ENCODE peak calls at places on chromosomes 16 and 17, in six cellular contexts. R is body of pancreas; I is heart right ventricle; J is CD8-positive, alpha-beta memory T cell; Q is GM23338; Y is aorta. A is an unnamed sample. For H3K4me1, the result is how much of the 10 kb centered on the place peaks cover.

GRCh38 chr17:67125417-67125816 is 81.1 kb downstream of the CACNG1 start:
- DNase-seq in J (no peak), Q (no peak), I (no peak), R (no peak), Y (no peak), A (no peak)

GRCh38 chr17:64635647-64636305 is 26.3 kb downstream of the SMURF2 start:
- DNase-seq in Y (no peak), Q (no peak), I (no peak), R (no peak), J (no peak), A (no peak)

GRCh38 chr17:77829871-77830799 is 128.4 kb upstream of the TNRC6C start:
- DNase-seq in R (peak), Q (no peak), Y (peak), J (no peak), I (peak), A (no peak)

GRCh38 chr17:44584498-44584897 is 27.2 kb downstream of the FZD2 start:
- DNase-seq in J (no peak), Q (no peak), I (no peak), R (no peak), Y (peak), A (no peak)

GRCh38 chr17:5785867-5786509 is 201.7 kb upstream of the NLRP1 start:
- DNase-seq in Q (no peak), Y (no peak), I (no peak), J (no peak), R (no peak), A (peak)

GRCh38 chr16:85556456-85557082 is 56.6 kb upstream of the GSE1 start:
- DNase-seq in Q (peak), I (peak), Y (no peak), R (peak), J (peak), A (peak)

GRCh38 chr16:70768205-70768580 is 32.8 kb downstream of the VAC14 start:
- DNase-seq in J (no peak), R (no peak), I (no peak), Y (no peak), Q (no peak), A (no peak)

GRCh38 chr17:72640415-72641165 is 451.9 kb downstream of the SLC39A11 start:
- DNase-seq in Q (peak), R (peak), J (no peak), I (no peak), Y (no peak), A (no peak)

GRCh38 chr17:14152726-14153125 is 83.4 kb downstream of the COX10 start:
- DNase-seq in R (no peak), I (peak), Y (no peak), J (no peak), Q (no peak), A (no peak)

GRCh38 chr17:27805520-27806146 is 5.3 kb upstream of the NOS2 start:
- DNase-seq in R (peak), J (peak), Y (peak), I (peak), Q (peak), A (peak)

GRCh38 chr17:7056386-7056785 is 12.5 kb upstream of the SLC16A11 start:
- DNase-seq in Y (no peak), Q (no peak), I (no peak), J (no peak), R (no peak), A (no peak)

GRCh38 chr17:6668727-6669425 is 17.3 kb downstream of the C17orf100 start:
- DNase-seq in Q (no peak), Y (no peak), I (no peak), R (no peak), J (no peak), A (no peak)

GRCh38 chr16:969508-970378 is 1.0 kb downstream of the LMF1 start:
- DNase-seq in Y (peak), J (no peak), I (peak), Q (peak), R (peak), A (no peak)

GRCh38 chr16:66318505-66318904 is 48.0 kb upstream of the CDH5 start:
- DNase-seq in J (no peak), Y (no peak), I (no peak), Q (no peak), R (no peak), A (no peak)

DNA sequence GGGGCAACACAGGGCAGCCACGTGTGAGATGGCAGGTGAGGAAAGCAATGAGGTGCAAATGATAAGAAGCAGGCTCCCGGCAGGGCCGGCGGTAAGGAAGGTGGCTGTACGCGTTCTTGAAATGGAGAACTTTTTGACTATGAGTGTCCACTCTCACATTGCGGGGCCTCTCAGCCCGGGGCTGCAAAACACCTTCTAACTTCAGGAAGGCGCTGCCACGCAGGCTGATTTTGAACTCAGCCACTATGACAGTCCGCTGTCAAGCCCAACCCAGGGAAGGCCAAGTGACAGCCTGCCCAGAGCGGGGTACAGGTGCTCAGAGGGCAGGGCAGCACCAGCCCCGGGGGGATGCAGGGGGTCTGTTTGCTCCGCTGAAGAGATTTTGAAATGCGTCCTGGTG is 14.3 kb upstream of the SREBF1 start:
- DNase-seq in R (no peak), J (no peak), I (no peak), Q (no peak), Y (no peak), A (no peak)
- H3K27ac ChIP-seq in R (no peak), J (peak), I (peak), Q (no peak), Y (no peak), A (no peak)

GRCh38 chr17:17780941-17781590 is 55.7 kb downstream of the SREBF1 start:
- DNase-seq in J (no peak), Q (peak), R (no peak), Y (no peak), I (no peak), A (no peak)
- H3K4me1 ChIP-seq in J (under half), Q (under half), R (half or more), Y (under half), I (under half), A (half or more)

GRCh38 chr17:76691379-76692191 is 19.2 kb downstream of the MXRA7 start:
- DNase-seq in R (no peak), Q (no peak), I (no peak), J (no peak), Y (peak), A (no peak)
- H3K27ac ChIP-seq in R (no peak), Q (no peak), I (peak), J (no peak), Y (no peak), A (no peak)

GRCh38 chr17:56737741-56738161 is 96.0 kb downstream of the C17orf67 start:
- DNase-seq in I (no peak), Q (no peak), J (no peak), Y (no peak), R (no peak), A (no peak)
- H3K4me1 ChIP-seq in I (under half), Q (under half), J (under half), Y (under half), R (under half), A (under half)

GRCh38 chr17:69593351-69593715 is 178.8 kb downstream of the MAP2K6 start:
- DNase-seq in J (no peak), R (no peak), Q (no peak), I (no peak), Y (no peak), A (no peak)

GRCh38 chr17:69594641-69595040 is 180.1 kb downstream of the MAP2K6 start:
- DNase-seq in J (no peak), R (no peak), I (no peak), Y (no peak), Q (no peak), A (no peak)

GRCh38 chr17:69593716-69594115 is 179.2 kb downstream of the MAP2K6 start:
- DNase-seq in I (no peak), J (no peak), Y (no peak), R (no peak), Q (no peak), A (no peak)

GRCh38 chr17:69590690-69591089 is 176.2 kb downstream of the MAP2K6 start:
- DNase-seq in J (no peak), Q (no peak), R (no peak), I (no peak), Y (no peak), A (no peak)

DNA sequence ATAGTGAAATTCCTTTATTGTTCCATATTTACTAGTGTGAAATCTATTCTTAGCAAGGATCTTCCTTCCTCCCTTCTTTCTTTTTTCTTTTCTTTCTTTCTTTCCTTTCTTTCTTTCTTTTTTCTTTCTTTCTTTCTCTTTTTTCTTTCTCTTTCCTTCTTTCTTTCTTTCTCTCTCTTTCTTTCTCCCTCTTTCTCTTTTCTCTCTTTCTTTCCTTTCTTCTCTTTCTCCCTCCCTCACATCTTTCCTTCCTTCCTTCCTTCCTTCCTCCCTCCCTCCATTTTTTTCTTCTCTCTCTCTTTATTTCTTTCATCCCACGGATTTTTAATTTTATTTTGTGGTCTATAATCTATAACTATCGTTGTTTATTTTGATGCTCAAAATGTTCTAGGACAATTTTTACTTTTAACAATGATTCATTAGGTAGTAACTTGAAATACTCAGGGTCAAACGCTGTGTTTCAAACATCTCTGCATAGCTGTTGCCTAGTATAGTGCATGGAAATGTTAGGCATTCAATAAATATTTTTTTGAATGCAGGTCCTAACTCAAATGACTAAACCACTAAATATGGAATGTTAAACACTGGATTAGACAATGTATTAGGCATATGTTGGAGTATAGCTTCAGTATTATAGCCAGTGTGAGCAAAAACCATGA is 178.3 kb downstream of the MAP2K6 start:
- DNase-seq in Y (no peak), Q (no peak), J (no peak), R (no peak), I (no peak), A (no peak)
- H3K27ac ChIP-seq in Y (no peak), Q (no peak), J (no peak), R (no peak), I (no peak), A (no peak)

GRCh38 chr16:67919618-67920210 is 11.9 kb downstream of the CTRL start:
- DNase-seq in Q (no peak), I (no peak), Y (no peak), J (no peak), R (no peak), A (peak)

GRCh38 chr16:67924140-67924906 is 7.3 kb downstream of the CTRL start:
- DNase-seq in R (peak), Q (no peak), I (no peak), Y (no peak), J (no peak), A (no peak)

GRCh38 chr16:67922221-67922620 is 9.4 kb downstream of the CTRL start:
- DNase-seq in J (no peak), I (no peak), Y (no peak), Q (no peak), R (no peak), A (no peak)

GRCh38 chr16:67923414-67924127 is 8.1 kb downstream of the CTRL start:
- DNase-seq in R (peak), J (no peak), I (no peak), Y (no peak), Q (no peak), A (no peak)

GRCh38 chr16:67922740-67923139 is 8.9 kb downstream of the CTRL start:
- DNase-seq in Y (no peak), R (no peak), I (no peak), Q (no peak), J (no peak), A (no peak)
- H3K4me1 ChIP-seq in Y (under half), R (under half), I (under half), Q (under half), J (under half), A (under half)

GRCh38 chr17:31418773-31419350 is 27.4 kb downstream of the RAB11FIP4 start:
- DNase-seq in Y (no peak), R (no peak), I (no peak), J (no peak), Q (no peak), A (no peak)
- H3K27ac ChIP-seq in Y (no peak), R (no peak), I (no peak), J (no peak), Q (no peak), A (no peak)

GRCh38 chr17:376936-377863 is 24.6 kb upstream of the RPH3AL start:
- DNase-seq in Q (peak), R (peak), I (peak), J (no peak), Y (no peak), A (no peak)
- H3K4me1 ChIP-seq in Q (under half), R (under half), I (under half), J (under half), Y (under half), A (under half)

GRCh38 chr16:3949287-3949686 is 68.8 kb upstream of the CREBBP start:
- DNase-seq in R (no peak), Q (no peak), I (peak), Y (no peak), J (no peak), A (no peak)
- H3K27ac ChIP-seq in R (no peak), Q (no peak), I (peak), Y (peak), J (no peak), A (no peak)

DNA sequence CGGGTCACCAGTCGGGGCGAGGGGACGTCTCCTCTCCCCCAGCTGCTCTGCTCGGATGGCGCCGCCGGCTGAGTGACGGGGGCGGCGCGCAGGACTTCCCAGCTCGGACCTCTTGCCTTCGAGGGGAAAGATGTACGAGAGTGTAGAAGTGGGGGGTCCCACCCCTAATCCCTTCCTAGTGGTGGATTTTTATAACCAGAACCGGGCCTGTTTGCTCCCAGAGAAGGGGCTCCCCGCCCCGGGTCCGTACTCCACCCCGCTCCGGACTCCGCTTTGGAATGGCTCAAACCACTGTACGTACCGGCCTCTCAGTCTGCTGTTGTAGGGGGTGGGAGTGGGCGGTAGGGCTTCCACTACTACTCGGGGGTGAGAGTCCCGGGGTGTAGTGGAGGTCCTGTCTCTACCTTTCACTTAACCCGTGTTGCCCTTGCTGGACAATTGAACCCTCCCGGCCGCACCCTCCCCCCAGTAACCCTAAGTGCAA is 21.9 kb downstream of the GJD3 start:
- DNase-seq in Y (no peak), J (no peak), I (no peak), Q (no peak), R (no peak), A (no peak)
- H3K4me1 ChIP-seq in Y (under half), J (half or more), I (under half), Q (half or more), R (half or more), A (half or more)

A was measured in OCI-LY7.